ENCODE peak calls at places on chromosomes 13 and 19, in six cellular contexts. E is cardiac fibroblast, R is RCC 7860, P is LHCN-M2, W is renal cortical epithelial cell, O is AG08395. I is an unnamed sample.
A peak's percentile ranks its signal among the peaks of the same experiment; 100 is the strongest.

GRCh38 chr13:72541674-72542073 is 185.8 kb downstream of the MZT1 start:
- DNase-seq in W (no peak), O (no peak), R (no peak), P (no peak), E (no peak), I (no peak)

GRCh38 chr19:12766051-12766521 is 9.3 kb downstream of the HOOK2 start:
- DNase-seq in E (peak; percentile 74), O (peak; percentile 64), R (no peak), W (no peak), P (peak; percentile 78), I (peak; percentile 71)

GRCh38 chr19:2820112-2820702 is 539 bp downstream of the ZNF554 start:
- DNase-seq in E (no peak), W (no peak), O (no peak), R (no peak), P (no peak), I (no peak)

GRCh38 chr13:27000686-27001085 is 170.9 kb downstream of the USP12 start:
- DNase-seq in P (no peak), O (no peak), R (no peak), W (no peak), E (no peak), I (no peak)

GRCh38 chr13:41064493-41064892 is 3.2 kb downstream of the WBP4 start:
- DNase-seq in O (peak; percentile 71), E (peak; percentile 84), R (no peak), W (peak; percentile 91), P (peak; percentile 76), I (peak; percentile 74)

GRCh38 chr13:79966039-79966438 is 374.9 kb downstream of the SPRY2 start:
- DNase-seq in W (no peak), R (no peak), P (no peak), E (peak; percentile 33), O (no peak), I (no peak)

GRCh38 chr19:39265321-39265916 is 2.8 kb upstream of the IFNL2 start:
- DNase-seq in P (no peak), R (no peak), E (no peak), W (no peak), O (no peak), I (no peak)

GRCh38 chr19:48619692-48620565 is 623 bp downstream of the SPHK2 start:
- DNase-seq in O (no peak), R (no peak), W (no peak), E (peak; percentile 52), P (peak; percentile 39), I (peak; percentile 53)

GRCh38 chr19:4911786-4912672 is 2.7 kb downstream of the UHRF1 start:
- DNase-seq in R (peak; percentile 99), W (peak; percentile 99), E (peak; percentile 100), P (peak; percentile 100), O (peak; percentile 98), I (peak; percentile 100)

GRCh38 chr13:106874308-106874707 is 306.4 kb upstream of the ARGLU1 start:
- DNase-seq in E (no peak), O (no peak), W (no peak), P (no peak), R (no peak), I (no peak)

GRCh38 chr19:46176116-46176860 is 28.2 kb downstream of the IGFL2 start:
- DNase-seq in O (no peak), E (no peak), W (no peak), P (no peak), R (no peak), I (no peak)

GRCh38 chr13:51262501-51263211 is 40.5 kb downstream of the FAM124A start:
- DNase-seq in O (no peak), W (no peak), R (no peak), P (no peak), E (peak; percentile 60), I (no peak)

GRCh38 chr19:10552596-10553053 is 8.9 kb downstream of the ATG4D start:
- DNase-seq in W (no peak), P (no peak), R (no peak), E (peak; percentile 44), O (peak; percentile 35), I (peak; percentile 43)

GRCh38 chr13:80337011-80337688 is 3.8 kb downstream of the SPRY2 start:
- DNase-seq in O (no peak), P (no peak), W (no peak), R (no peak), E (peak; percentile 28), I (peak; percentile 25)

GRCh38 chr19:23795462-23795861 is 36.8 kb upstream of the ZNF681 start:
- DNase-seq in O (no peak), W (no peak), E (no peak), P (no peak), R (no peak), I (no peak)

GRCh38 chr19:33214621-33215020 is 11.0 kb downstream of the SLC7A10 start:
- DNase-seq in R (no peak), E (peak; percentile 36), W (no peak), O (peak; percentile 57), P (no peak), I (peak; percentile 23)

GRCh38 chr19:10888421-10888866 is 17.1 kb downstream of the CARM1 start:
- DNase-seq in O (no peak), R (no peak), W (no peak), P (no peak), E (no peak), I (no peak)

GRCh38 chr19:16542894-16543498 is 759 bp upstream of the CHERP start:
- DNase-seq in O (no peak), W (no peak), E (peak; percentile 29), R (no peak), P (peak; percentile 8), I (peak; percentile 12)

GRCh38 chr13:51858433-51859247 is 3.1 kb upstream of the CCDC70 start:
- DNase-seq in O (no peak), E (no peak), P (no peak), W (peak; percentile 11), R (no peak), I (no peak)

GRCh38 chr19:12784871-12785430 is 6.3 kb upstream of the JUNB start:
- DNase-seq in O (no peak), P (no peak), E (peak; percentile 34), W (no peak), R (no peak), I (no peak)

I was measured in fibroblast of mammary gland.